ENCODE peak calls at places on chromosomes 7 and 10, in nine cellular contexts. W, M, U, O, Z, B, N, L and H are unnamed samples.

GRCh38 chr7:2894118-2894940 is 50.2 kb upstream of the GNA12 start:
- DNase-seq in W (peak; percentile 70), M (no peak), U (no peak), O (no peak), Z (no peak), B (no peak), N (no peak), L (no peak), H (no peak)

GRCh38 chr10:6711286-6711817 is 131.3 kb upstream of the PRKCQ start:
- DNase-seq in W (no peak), M (no peak), U (no peak), O (no peak), Z (no peak), B (no peak), N (no peak), L (no peak), H (no peak)

GRCh38 chr7:90749774-90750173 is 153.7 kb downstream of the CDK14 start:
- DNase-seq in W (no peak), M (no peak), U (no peak), O (no peak), Z (no peak), B (no peak), N (peak; percentile 51), L (no peak), H (no peak)

GRCh38 chr7:108062250-108063014 is 59.5 kb upstream of the LAMB1 start:
- DNase-seq in W (no peak), M (no peak), U (no peak), O (no peak), Z (no peak), B (no peak), N (no peak), L (no peak), H (peak; percentile 6)

GRCh38 chr10:24202181-24202570 is 6.8 kb upstream of the KIAA1217 start:
- DNase-seq in W (no peak), M (no peak), U (peak; percentile 40), O (no peak), Z (no peak), B (no peak), N (no peak), L (no peak), H (no peak)

GRCh38 chr10:19194866-19195265 is 146.3 kb downstream of the MALRD1 start:
- DNase-seq in W (no peak), M (no peak), U (no peak), O (no peak), Z (no peak), B (no peak), N (no peak), L (no peak), H (no peak)

GRCh38 chr7:151711906-151712771 is 164.8 kb downstream of the PRKAG2 start:
- DNase-seq in W (no peak), M (no peak), U (no peak), O (no peak), Z (no peak), B (no peak), N (no peak), L (peak; percentile 21), H (no peak)

GRCh38 chr10:87632439-87632838 is 27.2 kb upstream of the PAPSS2 start:
- DNase-seq in W (no peak), M (no peak), U (no peak), O (no peak), Z (no peak), B (no peak), N (peak; percentile 12), L (no peak), H (no peak)

GRCh38 chr7:20197837-20198236 is 19.3 kb downstream of the MACC1 start:
- DNase-seq in W (no peak), M (no peak), U (no peak), O (no peak), Z (no peak), B (no peak), N (no peak), L (no peak), H (no peak)

GRCh38 chr7:148711191-148712102 is 12.7 kb downstream of the CUL1 start:
- DNase-seq in W (no peak), M (no peak), U (no peak), O (no peak), Z (no peak), B (no peak), N (no peak), L (no peak), H (no peak)

GRCh38 chr10:19811517-19811916 is 4.7 kb upstream of the PLXDC2 start:
- DNase-seq in W (no peak), M (peak; percentile 69), U (peak; percentile 27), O (no peak), Z (no peak), B (no peak), N (peak; percentile 66), L (no peak), H (peak; percentile 67)

GRCh38 chr10:30294506-30295280 is 54.4 kb downstream of the MTPAP start:
- DNase-seq in W (no peak), M (no peak), U (no peak), O (no peak), Z (no peak), B (peak; percentile 2), N (no peak), L (no peak), H (no peak)

GRCh38 chr10:58743466-58744115 is 230.9 kb downstream of the BICC1 start:
- DNase-seq in W (no peak), M (no peak), U (no peak), O (no peak), Z (no peak), B (no peak), N (no peak), L (no peak), H (no peak)

GRCh38 chr10:116744163-116744788 is 1.9 kb upstream of the HSPA12A start:
- DNase-seq in W (no peak), M (peak; percentile 56), U (no peak), O (no peak), Z (no peak), B (no peak), N (no peak), L (peak; percentile 43), H (no peak)

GRCh38 chr10:74194545-74194944 is 43.5 kb downstream of the ADK start:
- DNase-seq in W (no peak), M (no peak), U (no peak), O (no peak), Z (no peak), B (no peak), N (peak; percentile 50), L (no peak), H (peak; percentile 64)

GRCh38 chr10:22649390-22649841 is 65.0 kb downstream of the PIP4K2A start:
- DNase-seq in W (no peak), M (no peak), U (no peak), O (no peak), Z (no peak), B (no peak), N (no peak), L (no peak), H (no peak)

GRCh38 chr10:124917939-124918830 is 23.7 kb upstream of the ZRANB1 start:
- DNase-seq in W (no peak), M (no peak), U (no peak), O (no peak), Z (no peak), B (no peak), N (peak; percentile 78), L (no peak), H (peak; percentile 55)

GRCh38 chr7:110003827-110004226 is 1087.1 kb upstream of the LRRN3 start:
- DNase-seq in W (no peak), M (no peak), U (no peak), O (no peak), Z (no peak), B (no peak), N (no peak), L (no peak), H (no peak)